ENCODE peak calls at places on chromosomes 6 and 20, in four cellular contexts. One of them, this sample, is unnamed.

GRCh38 chr6:168088161-168089106 is 9.4 kb upstream of the FRMD1 start:
- DNase-seq in IMR-90: peak; percentile 74
- DNase-seq in spleen: peak; percentile 66
- DNase-seq in HCT116: no peak
- DNase-seq in this sample: no peak

GRCh38 chr6:168581706-168582105 is 140.7 kb downstream of the SMOC2 start:
- DNase-seq in spleen: no peak
- DNase-seq in HCT116: no peak
- DNase-seq in IMR-90: no peak
- DNase-seq in this sample: no peak

GRCh38 chr6:32298632-32299336 is 72.9 kb downstream of the TSBP1 start:
- DNase-seq in spleen: no peak
- DNase-seq in HCT116: no peak
- DNase-seq in IMR-90: peak; percentile 54
- DNase-seq in this sample: no peak

GRCh38 chr20:34558320-34559202 is at the start of gene MAP1LC3A:
- DNase-seq in HCT116: no peak
- DNase-seq in IMR-90: peak; percentile 95
- DNase-seq in spleen: peak; percentile 96
- DNase-seq in this sample: peak; percentile 94

GRCh38 chr6:75532521-75532920 is 38.9 kb upstream of the FILIP1 start:
- DNase-seq in spleen: no peak
- DNase-seq in IMR-90: peak; percentile 15
- DNase-seq in HCT116: no peak
- DNase-seq in this sample: no peak

GRCh38 chr6:36613200-36613995 is 19.2 kb downstream of the SRSF3 start:
- DNase-seq in HCT116: no peak
- DNase-seq in spleen: no peak
- DNase-seq in IMR-90: no peak
- DNase-seq in this sample: no peak

GRCh38 chr20:11921326-11921725 is 3.6 kb downstream of the BTBD3 start:
- DNase-seq in HCT116: no peak
- DNase-seq in IMR-90: no peak
- DNase-seq in spleen: no peak
- DNase-seq in this sample: peak; percentile 7

GRCh38 chr6:41161380-41161779 is 1.5 kb downstream of the TREM2 start:
- DNase-seq in spleen: no peak
- DNase-seq in HCT116: no peak
- DNase-seq in IMR-90: no peak
- DNase-seq in this sample: no peak

GRCh38 chr20:49259799-49260198 is 18.1 kb downstream of the ZNFX1 start:
- DNase-seq in HCT116: no peak
- DNase-seq in spleen: no peak
- DNase-seq in IMR-90: no peak
- DNase-seq in this sample: no peak

GRCh38 chr6:144190051-144190450 is 39.7 kb downstream of the STX11 start:
- DNase-seq in spleen: no peak
- DNase-seq in HCT116: no peak
- DNase-seq in IMR-90: no peak
- DNase-seq in this sample: no peak

GRCh38 chr20:62531046-62531838 is 55.4 kb upstream of the GATA5 start:
- DNase-seq in spleen: no peak
- DNase-seq in HCT116: no peak
- DNase-seq in IMR-90: no peak
- DNase-seq in this sample: no peak

GRCh38 chr6:6881438-6882267 is 226.1 kb upstream of the RREB1 start:
- DNase-seq in spleen: no peak
- DNase-seq in IMR-90: no peak
- DNase-seq in HCT116: no peak
- DNase-seq in this sample: no peak

GRCh38 chr20:37234254-37234581 is 27.4 kb downstream of the GHRH start:
- DNase-seq in HCT116: no peak
- DNase-seq in spleen: no peak
- DNase-seq in IMR-90: no peak
- DNase-seq in this sample: no peak

GRCh38 chr6:33277663-33278391 is 904 bp downstream of the B3GALT4 start:
- DNase-seq in IMR-90: no peak
- DNase-seq in spleen: peak; percentile 88
- DNase-seq in HCT116: no peak
- DNase-seq in this sample: no peak

GRCh38 chr6:139943391-139943790 is 568.9 kb upstream of the CITED2 start:
- DNase-seq in IMR-90: peak; percentile 89
- DNase-seq in spleen: no peak
- DNase-seq in HCT116: no peak
- DNase-seq in this sample: no peak

GRCh38 chr6:161694995-161695394 is 421.1 kb upstream of the AGPAT4 start:
- DNase-seq in HCT116: peak; percentile 7
- DNase-seq in IMR-90: no peak
- DNase-seq in spleen: no peak
- DNase-seq in this sample: peak; percentile 24

GRCh38 chr6:70627500-70628254 is 40.0 kb upstream of the SMAP1 start:
- DNase-seq in spleen: no peak
- DNase-seq in IMR-90: no peak
- DNase-seq in HCT116: no peak
- DNase-seq in this sample: no peak

GRCh38 chr20:21387528-21387927 is 9.8 kb downstream of the NKX2-4 start:
- DNase-seq in IMR-90: no peak
- DNase-seq in HCT116: no peak
- DNase-seq in spleen: no peak
- DNase-seq in this sample: no peak

GRCh38 chr6:21885532-21886089 is 292.1 kb downstream of the SOX4 start:
- DNase-seq in IMR-90: peak; percentile 85
- DNase-seq in spleen: no peak
- DNase-seq in HCT116: no peak
- DNase-seq in this sample: no peak

GRCh38 chr6:82246802-82247633 is 526 bp downstream of the IBTK start:
- DNase-seq in HCT116: peak; percentile 36
- DNase-seq in IMR-90: peak; percentile 30
- DNase-seq in spleen: no peak
- DNase-seq in this sample: peak; percentile 64

GRCh38 chr6:38234934-38235678 is 404.6 kb downstream of the BTBD9 start:
- DNase-seq in IMR-90: no peak
- DNase-seq in HCT116: no peak
- DNase-seq in spleen: no peak
- DNase-seq in this sample: no peak

GRCh38 chr20:4550740-4551139 is 171.0 kb upstream of the PRND start:
- DNase-seq in spleen: no peak
- DNase-seq in IMR-90: peak; percentile 56
- DNase-seq in HCT116: no peak
- DNase-seq in this sample: no peak

GRCh38 chr6:169503556-169503955 is 198.3 kb downstream of the WDR27 start:
- DNase-seq in IMR-90: no peak
- DNase-seq in HCT116: no peak
- DNase-seq in spleen: no peak
- DNase-seq in this sample: no peak

GRCh38 chr6:167993169-167993568 is 4.3 kb upstream of the KIF25 start:
- DNase-seq in HCT116: no peak
- DNase-seq in spleen: no peak
- DNase-seq in IMR-90: no peak
- DNase-seq in this sample: no peak

GRCh38 chr6:49423817-49424216 is 39.2 kb downstream of the MMUT start:
- DNase-seq in HCT116: no peak
- DNase-seq in spleen: no peak
- DNase-seq in IMR-90: no peak
- DNase-seq in this sample: no peak

GRCh38 chr6:40891131-40891530 is 147.9 kb downstream of the UNC5CL start:
- DNase-seq in IMR-90: no peak
- DNase-seq in HCT116: no peak
- DNase-seq in spleen: no peak
- DNase-seq in this sample: no peak

GRCh38 chr6:65760285-65760684 is 53.3 kb upstream of the EYS start:
- DNase-seq in IMR-90: peak; percentile 0
- DNase-seq in HCT116: no peak
- DNase-seq in spleen: no peak
- DNase-seq in this sample: no peak

GRCh38 chr6:149867876-149868640 is 3.9 kb upstream of the LRP11 start:
- DNase-seq in HCT116: no peak
- DNase-seq in IMR-90: peak; percentile 28
- DNase-seq in spleen: no peak
- DNase-seq in this sample: no peak

GRCh38 chr20:35618372-35619131 is 2.9 kb downstream of the SPAG4 start:
- DNase-seq in IMR-90: peak; percentile 23
- DNase-seq in spleen: peak; percentile 84
- DNase-seq in HCT116: no peak
- DNase-seq in this sample: no peak

GRCh38 chr20:50306478-50307423 is 116.1 kb downstream of the CEBPB start:
- DNase-seq in HCT116: no peak
- DNase-seq in IMR-90: no peak
- DNase-seq in spleen: peak; percentile 49
- DNase-seq in this sample: no peak

GRCh38 chr20:49413677-49414076 is 68.8 kb downstream of the KCNB1 start:
- DNase-seq in IMR-90: no peak
- DNase-seq in spleen: no peak
- DNase-seq in HCT116: no peak
- DNase-seq in this sample: no peak

GRCh38 chr20:49870261-49870660 is 45.1 kb downstream of the SPATA2 start:
- DNase-seq in HCT116: no peak
- DNase-seq in spleen: peak; percentile 30
- DNase-seq in IMR-90: no peak
- DNase-seq in this sample: no peak

GRCh38 chr6:11101417-11101816 is 7.8 kb downstream of the SMIM13 start:
- DNase-seq in IMR-90: no peak
- DNase-seq in HCT116: no peak
- DNase-seq in spleen: no peak
- DNase-seq in this sample: no peak
- H3K9me3 ChIP-seq in IMR-90: peaks cover 3% of the 10 kb centered on the region
- H3K9me3 ChIP-seq in HCT116: no peaks in the 10 kb centered on the region
- H3K9me3 ChIP-seq in spleen: no peaks in the 10 kb centered on the region
- H3K9me3 ChIP-seq in this sample: no peaks in the 10 kb centered on the region

GRCh38 chr20:53739799-53740785 is 146.5 kb upstream of the ZNF217 start:
- DNase-seq in IMR-90: peak; percentile 44
- DNase-seq in HCT116: no peak
- DNase-seq in spleen: no peak
- DNase-seq in this sample: no peak
- TF ChIP-seq POLR2A in IMR-90: no peak
- TF ChIP-seq POLR2A in HCT116: no peak
- TF ChIP-seq POLR2A in spleen: no peak
- TF ChIP-seq POLR2A in this sample: no peak

GRCh38 chr6:9458424-9458823 is 956.5 kb downstream of the TFAP2A start:
- DNase-seq in IMR-90: no peak
- DNase-seq in HCT116: no peak
- DNase-seq in spleen: no peak
- DNase-seq in this sample: no peak
- H3K9me3 ChIP-seq in IMR-90: no peaks in the 10 kb centered on the region
- H3K9me3 ChIP-seq in HCT116: no peaks in the 10 kb centered on the region
- H3K9me3 ChIP-seq in spleen: no peaks in the 10 kb centered on the region
- H3K9me3 ChIP-seq in this sample: no peaks in the 10 kb centered on the region

GRCh38 chr6:134122775-134123174 is 70.4 kb upstream of the SLC2A12 start:
- DNase-seq in spleen: no peak
- DNase-seq in IMR-90: no peak
- DNase-seq in HCT116: no peak
- DNase-seq in this sample: no peak
- TF ChIP-seq POLR2A in spleen: no peak
- TF ChIP-seq POLR2A in IMR-90: no peak
- TF ChIP-seq POLR2A in HCT116: no peak
- TF ChIP-seq POLR2A in this sample: no peak

DNA sequence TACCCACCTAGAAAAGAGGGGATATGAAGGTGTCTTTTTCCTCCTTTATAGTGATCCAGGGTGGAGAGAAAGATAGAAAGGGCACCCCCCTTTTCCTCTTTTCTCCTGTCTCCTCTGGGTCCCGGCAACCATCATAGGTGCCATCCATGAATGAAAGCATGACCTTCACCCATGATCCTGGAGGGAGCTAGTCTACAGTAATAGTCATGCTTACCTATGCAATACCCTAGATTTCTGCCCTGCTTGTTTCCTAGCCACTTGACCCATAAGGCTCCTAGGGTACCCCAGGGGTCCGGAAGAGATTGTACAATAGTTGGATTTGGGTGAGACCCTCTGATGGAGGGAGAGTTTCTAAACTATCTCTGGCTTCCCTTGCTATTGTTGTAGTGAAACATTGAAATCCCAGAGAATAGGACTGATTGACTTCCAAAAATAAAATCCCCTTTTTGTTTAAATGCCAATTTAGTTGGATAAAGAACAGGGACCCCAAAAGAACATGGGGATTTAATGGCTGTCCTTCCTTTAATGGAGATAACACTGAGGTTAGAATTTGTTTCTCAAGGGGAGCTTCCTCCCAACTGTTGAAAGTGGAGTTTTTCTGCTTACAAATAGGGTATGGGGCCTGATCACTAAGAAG is 366.8 kb upstream of the KHDRBS2 start:
- DNase-seq in HCT116: peak; percentile 15
- DNase-seq in IMR-90: peak; percentile 12
- DNase-seq in spleen: no peak
- DNase-seq in this sample: no peak
- H3K9me3 ChIP-seq in HCT116: peaks cover 16% of the 10 kb centered on the region
- H3K9me3 ChIP-seq in IMR-90: peaks cover 11% of the 10 kb centered on the region
- H3K9me3 ChIP-seq in spleen: peaks cover 74% of the 10 kb centered on the region
- H3K9me3 ChIP-seq in this sample: peaks cover 3% of the 10 kb centered on the region